ENCODE peak calls at places on chromosomes 5 and 9, in nine cellular contexts. One of them, this sample, is unnamed.

GRCh38 chr9:136046555-136046921 is 48.6 kb downstream of the NACC2 start:
- DNase-seq in lower leg skin: no peak
- DNase-seq in mesothelial cell of epicardium: no peak
- DNase-seq in fibroblast of pulmonary artery: no peak
- DNase-seq in stimulated activated CD4-positive, alpha-beta T cell treated with anti-CD3 and anti-CD28 coated beads, Interleukin-4, amount 100 ng/mL, for 1 hour: no peak
- DNase-seq in EH: no peak
- DNase-seq in H54: no peak
- DNase-seq in right atrium auricular region: peak; percentile 53
- DNase-seq in A673: no peak
- DNase-seq in this sample: no peak

GRCh38 chr5:56561-57290 is 35.2 kb upstream of the PLEKHG4B start:
- DNase-seq in H54: no peak
- DNase-seq in lower leg skin: no peak
- DNase-seq in A673: peak; percentile 42
- DNase-seq in mesothelial cell of epicardium: no peak
- DNase-seq in right atrium auricular region: no peak
- DNase-seq in stimulated activated CD4-positive, alpha-beta T cell treated with anti-CD3 and anti-CD28 coated beads, Interleukin-4, amount 100 ng/mL, for 1 hour: no peak
- DNase-seq in EH: peak; percentile 61
- DNase-seq in fibroblast of pulmonary artery: peak; percentile 50
- DNase-seq in this sample: no peak

GRCh38 chr5:44364097-44364496 is 25.1 kb downstream of the FGF10 start:
- DNase-seq in stimulated activated CD4-positive, alpha-beta T cell treated with anti-CD3 and anti-CD28 coated beads, Interleukin-4, amount 100 ng/mL, for 1 hour: no peak
- DNase-seq in EH: no peak
- DNase-seq in mesothelial cell of epicardium: no peak
- DNase-seq in fibroblast of pulmonary artery: no peak
- DNase-seq in lower leg skin: no peak
- DNase-seq in H54: no peak
- DNase-seq in right atrium auricular region: no peak
- DNase-seq in A673: no peak
- DNase-seq in this sample: no peak

GRCh38 chr5:84382363-84383295 is 2.1 kb downstream of the EDIL3 start:
- DNase-seq in mesothelial cell of epicardium: peak; percentile 41
- DNase-seq in H54: peak; percentile 20
- DNase-seq in right atrium auricular region: no peak
- DNase-seq in EH: no peak
- DNase-seq in A673: peak; percentile 51
- DNase-seq in lower leg skin: peak; percentile 24
- DNase-seq in fibroblast of pulmonary artery: peak; percentile 58
- DNase-seq in stimulated activated CD4-positive, alpha-beta T cell treated with anti-CD3 and anti-CD28 coated beads, Interleukin-4, amount 100 ng/mL, for 1 hour: no peak
- DNase-seq in this sample: no peak

GRCh38 chr5:156718985-156719384 is 131.1 kb upstream of the PPP1R2B start:
- DNase-seq in lower leg skin: no peak
- DNase-seq in right atrium auricular region: no peak
- DNase-seq in stimulated activated CD4-positive, alpha-beta T cell treated with anti-CD3 and anti-CD28 coated beads, Interleukin-4, amount 100 ng/mL, for 1 hour: no peak
- DNase-seq in H54: no peak
- DNase-seq in EH: no peak
- DNase-seq in mesothelial cell of epicardium: no peak
- DNase-seq in A673: no peak
- DNase-seq in fibroblast of pulmonary artery: no peak
- DNase-seq in this sample: no peak

GRCh38 chr9:137029058-137029922 is 1.3 kb upstream of the ABCA2 start:
- DNase-seq in right atrium auricular region: peak; percentile 74
- DNase-seq in H54: peak; percentile 97
- DNase-seq in A673: peak; percentile 56
- DNase-seq in mesothelial cell of epicardium: peak; percentile 45
- DNase-seq in lower leg skin: peak; percentile 59
- DNase-seq in fibroblast of pulmonary artery: peak; percentile 56
- DNase-seq in stimulated activated CD4-positive, alpha-beta T cell treated with anti-CD3 and anti-CD28 coated beads, Interleukin-4, amount 100 ng/mL, for 1 hour: peak; percentile 75
- DNase-seq in EH: peak; percentile 62
- DNase-seq in this sample: no peak

GRCh38 chr5:178114325-178115135 is 1.2 kb downstream of the N4BP3 start:
- DNase-seq in stimulated activated CD4-positive, alpha-beta T cell treated with anti-CD3 and anti-CD28 coated beads, Interleukin-4, amount 100 ng/mL, for 1 hour: peak; percentile 44
- DNase-seq in mesothelial cell of epicardium: no peak
- DNase-seq in H54: no peak
- DNase-seq in EH: no peak
- DNase-seq in lower leg skin: no peak
- DNase-seq in right atrium auricular region: no peak
- DNase-seq in fibroblast of pulmonary artery: no peak
- DNase-seq in A673: no peak
- DNase-seq in this sample: no peak

GRCh38 chr5:30502277-30502676 is 691.2 kb upstream of the CDH6 start:
- DNase-seq in lower leg skin: no peak
- DNase-seq in fibroblast of pulmonary artery: peak; percentile 39
- DNase-seq in stimulated activated CD4-positive, alpha-beta T cell treated with anti-CD3 and anti-CD28 coated beads, Interleukin-4, amount 100 ng/mL, for 1 hour: no peak
- DNase-seq in A673: no peak
- DNase-seq in mesothelial cell of epicardium: no peak
- DNase-seq in H54: peak; percentile 10
- DNase-seq in EH: no peak
- DNase-seq in right atrium auricular region: no peak
- DNase-seq in this sample: no peak

GRCh38 chr5:177426566-177427210 is at the start of gene GRK6:
- DNase-seq in EH: no peak
- DNase-seq in lower leg skin: peak; percentile 32
- DNase-seq in mesothelial cell of epicardium: no peak
- DNase-seq in fibroblast of pulmonary artery: no peak
- DNase-seq in A673: peak; percentile 39
- DNase-seq in right atrium auricular region: no peak
- DNase-seq in H54: peak; percentile 53
- DNase-seq in stimulated activated CD4-positive, alpha-beta T cell treated with anti-CD3 and anti-CD28 coated beads, Interleukin-4, amount 100 ng/mL, for 1 hour: peak; percentile 72
- DNase-seq in this sample: no peak

GRCh38 chr5:74107899-74108298 is 481.9 kb downstream of the ARHGEF28 start:
- DNase-seq in EH: no peak
- DNase-seq in H54: no peak
- DNase-seq in right atrium auricular region: peak; percentile 61
- DNase-seq in stimulated activated CD4-positive, alpha-beta T cell treated with anti-CD3 and anti-CD28 coated beads, Interleukin-4, amount 100 ng/mL, for 1 hour: no peak
- DNase-seq in mesothelial cell of epicardium: no peak
- DNase-seq in fibroblast of pulmonary artery: no peak
- DNase-seq in lower leg skin: peak; percentile 58
- DNase-seq in A673: no peak
- DNase-seq in this sample: no peak

GRCh38 chr5:180343846-180344327 is 9.2 kb downstream of the GFPT2 start:
- DNase-seq in mesothelial cell of epicardium: no peak
- DNase-seq in right atrium auricular region: peak; percentile 77
- DNase-seq in fibroblast of pulmonary artery: peak; percentile 78
- DNase-seq in lower leg skin: no peak
- DNase-seq in stimulated activated CD4-positive, alpha-beta T cell treated with anti-CD3 and anti-CD28 coated beads, Interleukin-4, amount 100 ng/mL, for 1 hour: no peak
- DNase-seq in H54: no peak
- DNase-seq in EH: peak; percentile 17
- DNase-seq in A673: no peak
- DNase-seq in this sample: no peak

GRCh38 chr5:157265714-157266285 is at the start of gene CYFIP2:
- DNase-seq in EH: peak; percentile 54
- DNase-seq in H54: peak; percentile 42
- DNase-seq in fibroblast of pulmonary artery: no peak
- DNase-seq in lower leg skin: no peak
- DNase-seq in A673: peak; percentile 58
- DNase-seq in mesothelial cell of epicardium: peak; percentile 58
- DNase-seq in stimulated activated CD4-positive, alpha-beta T cell treated with anti-CD3 and anti-CD28 coated beads, Interleukin-4, amount 100 ng/mL, for 1 hour: peak; percentile 79
- DNase-seq in right atrium auricular region: no peak
- DNase-seq in this sample: no peak

GRCh38 chr5:180648658-180649296 is 623 bp downstream of the FLT4 start:
- DNase-seq in EH: no peak
- DNase-seq in fibroblast of pulmonary artery: no peak
- DNase-seq in right atrium auricular region: no peak
- DNase-seq in H54: no peak
- DNase-seq in stimulated activated CD4-positive, alpha-beta T cell treated with anti-CD3 and anti-CD28 coated beads, Interleukin-4, amount 100 ng/mL, for 1 hour: peak; percentile 36
- DNase-seq in mesothelial cell of epicardium: no peak
- DNase-seq in A673: no peak
- DNase-seq in lower leg skin: no peak
- DNase-seq in this sample: no peak

GRCh38 chr5:110588241-110588962 is 138.1 kb downstream of the TMEM232 start:
- DNase-seq in lower leg skin: no peak
- DNase-seq in mesothelial cell of epicardium: no peak
- DNase-seq in fibroblast of pulmonary artery: no peak
- DNase-seq in EH: no peak
- DNase-seq in H54: no peak
- DNase-seq in A673: no peak
- DNase-seq in stimulated activated CD4-positive, alpha-beta T cell treated with anti-CD3 and anti-CD28 coated beads, Interleukin-4, amount 100 ng/mL, for 1 hour: no peak
- DNase-seq in right atrium auricular region: no peak
- DNase-seq in this sample: no peak

GRCh38 chr9:114430443-114430842 is 42.7 kb upstream of the AKNA start:
- DNase-seq in lower leg skin: no peak
- DNase-seq in mesothelial cell of epicardium: no peak
- DNase-seq in right atrium auricular region: no peak
- DNase-seq in H54: no peak
- DNase-seq in stimulated activated CD4-positive, alpha-beta T cell treated with anti-CD3 and anti-CD28 coated beads, Interleukin-4, amount 100 ng/mL, for 1 hour: no peak
- DNase-seq in fibroblast of pulmonary artery: no peak
- DNase-seq in EH: no peak
- DNase-seq in A673: no peak
- DNase-seq in this sample: no peak

GRCh38 chr5:78810098-78810497 is 161.5 kb upstream of the LHFPL2 start:
- DNase-seq in EH: no peak
- DNase-seq in right atrium auricular region: no peak
- DNase-seq in H54: no peak
- DNase-seq in mesothelial cell of epicardium: no peak
- DNase-seq in lower leg skin: no peak
- DNase-seq in fibroblast of pulmonary artery: no peak
- DNase-seq in stimulated activated CD4-positive, alpha-beta T cell treated with anti-CD3 and anti-CD28 coated beads, Interleukin-4, amount 100 ng/mL, for 1 hour: no peak
- DNase-seq in A673: no peak
- DNase-seq in this sample: no peak

GRCh38 chr5:106258591-106259125 is 1412.1 kb downstream of the EFNA5 start:
- DNase-seq in H54: peak; percentile 17
- DNase-seq in EH: peak; percentile 7
- DNase-seq in lower leg skin: no peak
- DNase-seq in fibroblast of pulmonary artery: peak; percentile 3
- DNase-seq in A673: no peak
- DNase-seq in right atrium auricular region: no peak
- DNase-seq in stimulated activated CD4-positive, alpha-beta T cell treated with anti-CD3 and anti-CD28 coated beads, Interleukin-4, amount 100 ng/mL, for 1 hour: no peak
- DNase-seq in mesothelial cell of epicardium: no peak
- DNase-seq in this sample: no peak

GRCh38 chr5:122844136-122844915 is 1.1 kb upstream of the SNX24 start:
- DNase-seq in H54: no peak
- DNase-seq in fibroblast of pulmonary artery: no peak
- DNase-seq in mesothelial cell of epicardium: no peak
- DNase-seq in A673: no peak
- DNase-seq in lower leg skin: peak; percentile 32
- DNase-seq in stimulated activated CD4-positive, alpha-beta T cell treated with anti-CD3 and anti-CD28 coated beads, Interleukin-4, amount 100 ng/mL, for 1 hour: no peak
- DNase-seq in EH: no peak
- DNase-seq in right atrium auricular region: no peak
- DNase-seq in this sample: no peak

GRCh38 chr5:55220433-55221185 is 6.5 kb downstream of the MCIDAS start:
- DNase-seq in H54: no peak
- DNase-seq in right atrium auricular region: no peak
- DNase-seq in mesothelial cell of epicardium: no peak
- DNase-seq in fibroblast of pulmonary artery: no peak
- DNase-seq in stimulated activated CD4-positive, alpha-beta T cell treated with anti-CD3 and anti-CD28 coated beads, Interleukin-4, amount 100 ng/mL, for 1 hour: peak; percentile 8
- DNase-seq in EH: peak; percentile 27
- DNase-seq in lower leg skin: no peak
- DNase-seq in A673: no peak
- DNase-seq in this sample: no peak

GRCh38 chr5:140345919-140346347 is 470 bp downstream of the HBEGF start:
- DNase-seq in lower leg skin: no peak
- DNase-seq in H54: no peak
- DNase-seq in fibroblast of pulmonary artery: peak; percentile 68
- DNase-seq in A673: peak; percentile 31
- DNase-seq in mesothelial cell of epicardium: no peak
- DNase-seq in right atrium auricular region: peak; percentile 79
- DNase-seq in EH: peak; percentile 73
- DNase-seq in stimulated activated CD4-positive, alpha-beta T cell treated with anti-CD3 and anti-CD28 coated beads, Interleukin-4, amount 100 ng/mL, for 1 hour: no peak
- DNase-seq in this sample: peak; percentile 55

GRCh38 chr5:173707392-173707791 is 90.9 kb upstream of the BOD1 start:
- DNase-seq in EH: peak; percentile 71
- DNase-seq in fibroblast of pulmonary artery: peak; percentile 73
- DNase-seq in lower leg skin: peak; percentile 35
- DNase-seq in mesothelial cell of epicardium: no peak
- DNase-seq in stimulated activated CD4-positive, alpha-beta T cell treated with anti-CD3 and anti-CD28 coated beads, Interleukin-4, amount 100 ng/mL, for 1 hour: no peak
- DNase-seq in right atrium auricular region: peak; percentile 66
- DNase-seq in A673: no peak
- DNase-seq in H54: peak; percentile 42
- DNase-seq in this sample: peak; percentile 57

GRCh38 chr9:134240371-134240770 is 76.0 kb upstream of the RNU6ATAC start:
- DNase-seq in fibroblast of pulmonary artery: no peak
- DNase-seq in lower leg skin: no peak
- DNase-seq in right atrium auricular region: no peak
- DNase-seq in EH: no peak
- DNase-seq in A673: no peak
- DNase-seq in mesothelial cell of epicardium: no peak
- DNase-seq in H54: no peak
- DNase-seq in stimulated activated CD4-positive, alpha-beta T cell treated with anti-CD3 and anti-CD28 coated beads, Interleukin-4, amount 100 ng/mL, for 1 hour: no peak
- DNase-seq in this sample: no peak

GRCh38 chr5:96812851-96813250 is 5.1 kb upstream of the ERAP1 start:
- DNase-seq in mesothelial cell of epicardium: no peak
- DNase-seq in EH: peak; percentile 23
- DNase-seq in H54: no peak
- DNase-seq in A673: no peak
- DNase-seq in lower leg skin: no peak
- DNase-seq in fibroblast of pulmonary artery: no peak
- DNase-seq in stimulated activated CD4-positive, alpha-beta T cell treated with anti-CD3 and anti-CD28 coated beads, Interleukin-4, amount 100 ng/mL, for 1 hour: no peak
- DNase-seq in right atrium auricular region: no peak
- DNase-seq in this sample: no peak

GRCh38 chr9:120755827-120756434 is 37.3 kb downstream of the FBXW2 start:
- DNase-seq in stimulated activated CD4-positive, alpha-beta T cell treated with anti-CD3 and anti-CD28 coated beads, Interleukin-4, amount 100 ng/mL, for 1 hour: peak; percentile 38
- DNase-seq in A673: peak; percentile 65
- DNase-seq in fibroblast of pulmonary artery: peak; percentile 62
- DNase-seq in H54: peak; percentile 77
- DNase-seq in EH: peak; percentile 58
- DNase-seq in lower leg skin: peak; percentile 71
- DNase-seq in mesothelial cell of epicardium: peak; percentile 34
- DNase-seq in right atrium auricular region: no peak
- DNase-seq in this sample: no peak

GRCh38 chr9:109052416-109052815 is 39.1 kb upstream of the CTNNAL1 start:
- DNase-seq in right atrium auricular region: no peak
- DNase-seq in lower leg skin: no peak
- DNase-seq in EH: peak; percentile 87
- DNase-seq in fibroblast of pulmonary artery: peak; percentile 70
- DNase-seq in stimulated activated CD4-positive, alpha-beta T cell treated with anti-CD3 and anti-CD28 coated beads, Interleukin-4, amount 100 ng/mL, for 1 hour: no peak
- DNase-seq in H54: no peak
- DNase-seq in mesothelial cell of epicardium: no peak
- DNase-seq in A673: no peak
- DNase-seq in this sample: no peak

GRCh38 chr9:89941875-89942274 is 337.1 kb downstream of the GADD45G start:
- DNase-seq in A673: no peak
- DNase-seq in H54: peak; percentile 27
- DNase-seq in mesothelial cell of epicardium: no peak
- DNase-seq in fibroblast of pulmonary artery: peak; percentile 14
- DNase-seq in right atrium auricular region: peak; percentile 13
- DNase-seq in stimulated activated CD4-positive, alpha-beta T cell treated with anti-CD3 and anti-CD28 coated beads, Interleukin-4, amount 100 ng/mL, for 1 hour: no peak
- DNase-seq in EH: peak; percentile 76
- DNase-seq in lower leg skin: no peak
- DNase-seq in this sample: no peak

GRCh38 chr5:1892685-1893445 is 10.1 kb upstream of the IRX4 start:
- DNase-seq in right atrium auricular region: no peak
- DNase-seq in H54: no peak
- DNase-seq in EH: no peak
- DNase-seq in mesothelial cell of epicardium: no peak
- DNase-seq in stimulated activated CD4-positive, alpha-beta T cell treated with anti-CD3 and anti-CD28 coated beads, Interleukin-4, amount 100 ng/mL, for 1 hour: no peak
- DNase-seq in A673: no peak
- DNase-seq in fibroblast of pulmonary artery: no peak
- DNase-seq in lower leg skin: no peak
- DNase-seq in this sample: no peak

GRCh38 chr9:12884736-12885395 is 110.0 kb downstream of the LURAP1L start:
- DNase-seq in right atrium auricular region: no peak
- DNase-seq in fibroblast of pulmonary artery: peak; percentile 87
- DNase-seq in mesothelial cell of epicardium: no peak
- DNase-seq in EH: peak; percentile 68
- DNase-seq in stimulated activated CD4-positive, alpha-beta T cell treated with anti-CD3 and anti-CD28 coated beads, Interleukin-4, amount 100 ng/mL, for 1 hour: no peak
- DNase-seq in lower leg skin: no peak
- DNase-seq in A673: peak; percentile 71
- DNase-seq in H54: peak; percentile 12
- DNase-seq in this sample: no peak

GRCh38 chr5:37495668-37496067 is 116.5 kb downstream of the WDR70 start:
- DNase-seq in stimulated activated CD4-positive, alpha-beta T cell treated with anti-CD3 and anti-CD28 coated beads, Interleukin-4, amount 100 ng/mL, for 1 hour: no peak
- DNase-seq in mesothelial cell of epicardium: no peak
- DNase-seq in fibroblast of pulmonary artery: peak; percentile 45
- DNase-seq in H54: no peak
- DNase-seq in A673: peak; percentile 24
- DNase-seq in right atrium auricular region: no peak
- DNase-seq in lower leg skin: no peak
- DNase-seq in EH: peak; percentile 89
- DNase-seq in this sample: no peak

GRCh38 chr9:133945977-133946753 is 46.0 kb downstream of the VAV2 start:
- DNase-seq in H54: no peak
- DNase-seq in A673: no peak
- DNase-seq in lower leg skin: no peak
- DNase-seq in EH: no peak
- DNase-seq in mesothelial cell of epicardium: no peak
- DNase-seq in fibroblast of pulmonary artery: no peak
- DNase-seq in stimulated activated CD4-positive, alpha-beta T cell treated with anti-CD3 and anti-CD28 coated beads, Interleukin-4, amount 100 ng/mL, for 1 hour: no peak
- DNase-seq in right atrium auricular region: no peak
- DNase-seq in this sample: no peak

GRCh38 chr5:140554454-140554853 is 2.8 kb downstream of the SRA1 start:
- DNase-seq in lower leg skin: no peak
- DNase-seq in right atrium auricular region: no peak
- DNase-seq in A673: no peak
- DNase-seq in EH: peak; percentile 72
- DNase-seq in H54: no peak
- DNase-seq in fibroblast of pulmonary artery: peak; percentile 68
- DNase-seq in mesothelial cell of epicardium: no peak
- DNase-seq in stimulated activated CD4-positive, alpha-beta T cell treated with anti-CD3 and anti-CD28 coated beads, Interleukin-4, amount 100 ng/mL, for 1 hour: no peak
- DNase-seq in this sample: no peak

This sample was measured in GOT3.